ENCODE peak calls at places on chromosomes 13 and 19, in six cellular contexts. One of them, this sample, is unnamed.

GRCh38 chr13:99003851-99004471 is 26.1 kb upstream of the DOCK9 start:
- DNase-seq in H1: no peak
- DNase-seq in IMR-90: no peak
- DNase-seq in neuronal stem cell: no peak
- DNase-seq in trophoblast cell: no peak
- DNase-seq in mesenchymal stem cell: no peak
- DNase-seq in this sample: no peak

GRCh38 chr13:42574435-42575311 is 721 bp downstream of the TNFSF11 start:
- DNase-seq in IMR-90: no peak
- DNase-seq in neuronal stem cell: no peak
- DNase-seq in trophoblast cell: no peak
- DNase-seq in mesenchymal stem cell: peak
- DNase-seq in H1: no peak
- DNase-seq in this sample: peak

GRCh38 chr19:15318241-15318691 is 14.1 kb downstream of the BRD4 start:
- DNase-seq in neuronal stem cell: no peak
- DNase-seq in IMR-90: peak
- DNase-seq in trophoblast cell: peak
- DNase-seq in H1: no peak
- DNase-seq in mesenchymal stem cell: no peak
- DNase-seq in this sample: no peak

GRCh38 chr13:28685892-28686291 is 27.0 kb downstream of the POMP start:
- DNase-seq in trophoblast cell: no peak
- DNase-seq in neuronal stem cell: no peak
- DNase-seq in IMR-90: no peak
- DNase-seq in mesenchymal stem cell: no peak
- DNase-seq in H1: no peak
- DNase-seq in this sample: no peak

GRCh38 chr19:13931582-13932378 is 6.4 kb downstream of the PODNL1 start:
- DNase-seq in trophoblast cell: no peak
- DNase-seq in mesenchymal stem cell: no peak
- DNase-seq in neuronal stem cell: no peak
- DNase-seq in H1: no peak
- DNase-seq in IMR-90: no peak
- DNase-seq in this sample: no peak

GRCh38 chr19:1183543-1184172 is 9.6 kb upstream of the SBNO2 start:
- DNase-seq in mesenchymal stem cell: peak
- DNase-seq in neuronal stem cell: no peak
- DNase-seq in IMR-90: peak
- DNase-seq in H1: no peak
- DNase-seq in trophoblast cell: peak
- DNase-seq in this sample: peak

GRCh38 chr19:7641288-7642276 is 4.7 kb downstream of the STXBP2 start:
- DNase-seq in H1: no peak
- DNase-seq in neuronal stem cell: no peak
- DNase-seq in trophoblast cell: no peak
- DNase-seq in mesenchymal stem cell: no peak
- DNase-seq in IMR-90: no peak
- DNase-seq in this sample: peak

GRCh38 chr13:29676941-29677452 is 81.5 kb upstream of the SLC7A1 start:
- DNase-seq in IMR-90: peak
- DNase-seq in H1: no peak
- DNase-seq in trophoblast cell: no peak
- DNase-seq in neuronal stem cell: no peak
- DNase-seq in mesenchymal stem cell: no peak
- DNase-seq in this sample: no peak

GRCh38 chr19:41218615-41219507 is at the start of gene AXL:
- DNase-seq in IMR-90: peak
- DNase-seq in mesenchymal stem cell: peak
- DNase-seq in trophoblast cell: no peak
- DNase-seq in neuronal stem cell: peak
- DNase-seq in H1: peak
- DNase-seq in this sample: peak

GRCh38 chr13:43132911-43133310 is 109.5 kb downstream of the DNAJC15 start:
- DNase-seq in trophoblast cell: no peak
- DNase-seq in IMR-90: no peak
- DNase-seq in mesenchymal stem cell: no peak
- DNase-seq in neuronal stem cell: no peak
- DNase-seq in H1: no peak
- DNase-seq in this sample: no peak

GRCh38 chr19:18503971-18504885 is 17.6 kb downstream of the ELL start:
- DNase-seq in H1: no peak
- DNase-seq in neuronal stem cell: no peak
- DNase-seq in trophoblast cell: no peak
- DNase-seq in IMR-90: no peak
- DNase-seq in mesenchymal stem cell: no peak
- DNase-seq in this sample: no peak

GRCh38 chr13:88764103-88764502 is 1092.9 kb downstream of the SLITRK5 start:
- DNase-seq in trophoblast cell: no peak
- DNase-seq in mesenchymal stem cell: no peak
- DNase-seq in H1: no peak
- DNase-seq in IMR-90: no peak
- DNase-seq in neuronal stem cell: no peak
- DNase-seq in this sample: no peak

GRCh38 chr13:72255908-72256307 is 388.9 kb upstream of the DACH1 start:
- DNase-seq in H1: peak
- DNase-seq in mesenchymal stem cell: peak
- DNase-seq in IMR-90: no peak
- DNase-seq in trophoblast cell: no peak
- DNase-seq in neuronal stem cell: peak
- DNase-seq in this sample: peak

GRCh38 chr19:38792250-38793111 is 3.5 kb downstream of the LGALS7B start:
- DNase-seq in neuronal stem cell: no peak
- DNase-seq in mesenchymal stem cell: no peak
- DNase-seq in trophoblast cell: peak
- DNase-seq in H1: no peak
- DNase-seq in IMR-90: no peak
- DNase-seq in this sample: peak

GRCh38 chr19:5828661-5829566 is 10.6 kb downstream of the FUT6 start:
- DNase-seq in IMR-90: no peak
- DNase-seq in neuronal stem cell: peak
- DNase-seq in trophoblast cell: no peak
- DNase-seq in mesenchymal stem cell: peak
- DNase-seq in H1: no peak
- DNase-seq in this sample: peak

GRCh38 chr13:95154441-95154886 is 146.8 kb downstream of the ABCC4 start:
- DNase-seq in IMR-90: no peak
- DNase-seq in H1: no peak
- DNase-seq in mesenchymal stem cell: no peak
- DNase-seq in neuronal stem cell: no peak
- DNase-seq in trophoblast cell: no peak
- DNase-seq in this sample: no peak

GRCh38 chr13:70390064-70390463 is 281.8 kb upstream of the KLHL1 start:
- DNase-seq in H1: no peak
- DNase-seq in IMR-90: no peak
- DNase-seq in trophoblast cell: no peak
- DNase-seq in mesenchymal stem cell: no peak
- DNase-seq in neuronal stem cell: no peak
- DNase-seq in this sample: no peak
- H3K4ac ChIP-seq in H1: no peak
- H3K4ac ChIP-seq in IMR-90: no peak
- H3K4ac ChIP-seq in trophoblast cell: no peak
- H3K4ac ChIP-seq in mesenchymal stem cell: no peak
- H3K4ac ChIP-seq in neuronal stem cell: no peak
- H3K4ac ChIP-seq in this sample: no peak

GRCh38 chr19:49420227-49420626 is 3.0 kb downstream of the PTH2 start:
- DNase-seq in H1: no peak
- DNase-seq in mesenchymal stem cell: no peak
- DNase-seq in IMR-90: no peak
- DNase-seq in trophoblast cell: no peak
- DNase-seq in neuronal stem cell: no peak
- DNase-seq in this sample: no peak
- H2AFZ ChIP-seq in H1: no peak
- H2AFZ ChIP-seq in mesenchymal stem cell: no peak
- H2AFZ ChIP-seq in IMR-90: no peak
- H2AFZ ChIP-seq in trophoblast cell: no peak
- H2AFZ ChIP-seq in neuronal stem cell: no peak
- H2AFZ ChIP-seq in this sample: no peak

DNA sequence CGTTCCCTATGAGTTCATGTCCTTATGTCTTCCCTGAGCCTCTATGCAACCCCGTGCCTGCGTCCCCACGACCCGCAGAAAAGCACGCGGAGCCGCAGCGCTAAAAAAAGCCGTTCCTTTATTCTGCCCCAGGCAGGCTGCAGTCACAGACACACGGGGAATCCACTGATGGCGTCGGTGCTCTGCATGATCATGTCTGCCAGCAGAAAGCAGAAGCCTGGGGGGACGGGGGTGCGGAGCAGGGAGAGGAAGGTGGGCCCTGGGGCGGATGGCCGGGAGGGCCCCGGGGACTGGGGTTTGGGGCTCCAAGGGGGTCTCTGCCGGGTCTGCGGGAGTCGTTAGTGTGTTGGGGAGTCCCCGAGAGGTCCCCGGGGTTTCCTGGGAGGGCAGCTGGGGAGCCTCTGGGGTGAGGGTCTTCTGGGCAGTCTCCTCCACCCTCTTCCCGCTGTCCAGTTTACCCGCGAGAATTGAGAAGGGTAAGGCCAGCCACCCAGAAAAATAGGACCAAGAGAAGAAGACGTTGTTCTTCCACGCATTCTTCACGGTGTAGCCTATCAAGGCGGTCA is 894 bp upstream of the ETFB start:
- DNase-seq in neuronal stem cell: no peak
- DNase-seq in trophoblast cell: no peak
- DNase-seq in IMR-90: no peak
- DNase-seq in mesenchymal stem cell: no peak
- DNase-seq in H1: no peak
- DNase-seq in this sample: no peak
- H3K4ac ChIP-seq in neuronal stem cell: no peak
- H3K4ac ChIP-seq in trophoblast cell: peak
- H3K4ac ChIP-seq in IMR-90: peak
- H3K4ac ChIP-seq in mesenchymal stem cell: peak
- H3K4ac ChIP-seq in H1: peak
- H3K4ac ChIP-seq in this sample: no peak

DNA sequence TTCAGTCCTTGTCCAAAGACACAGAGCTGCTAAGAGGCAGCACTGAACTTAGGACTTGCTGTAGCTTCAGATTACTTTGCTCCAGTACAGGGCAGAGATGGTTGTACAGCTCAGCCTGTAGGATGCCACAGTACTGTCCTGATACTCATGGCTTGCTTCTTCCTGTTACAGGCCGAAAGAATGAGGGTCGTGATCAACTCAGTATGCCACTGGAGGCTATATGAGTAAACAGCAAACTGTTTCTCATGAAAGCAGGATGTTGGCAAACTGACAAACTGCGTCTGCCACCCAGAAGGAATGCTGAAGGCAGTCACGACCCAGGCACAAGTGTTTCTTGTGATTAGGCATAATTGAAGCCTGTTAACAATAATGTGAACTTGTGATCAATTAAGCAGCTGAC is 2.8 kb downstream of the ZNF749 start:
- DNase-seq in trophoblast cell: no peak
- DNase-seq in mesenchymal stem cell: no peak
- DNase-seq in H1: no peak
- DNase-seq in IMR-90: peak
- DNase-seq in neuronal stem cell: no peak
- DNase-seq in this sample: no peak
- H2AFZ ChIP-seq in trophoblast cell: no peak
- H2AFZ ChIP-seq in mesenchymal stem cell: no peak
- H2AFZ ChIP-seq in H1: no peak
- H2AFZ ChIP-seq in IMR-90: no peak
- H2AFZ ChIP-seq in neuronal stem cell: no peak
- H2AFZ ChIP-seq in this sample: no peak

DNA sequence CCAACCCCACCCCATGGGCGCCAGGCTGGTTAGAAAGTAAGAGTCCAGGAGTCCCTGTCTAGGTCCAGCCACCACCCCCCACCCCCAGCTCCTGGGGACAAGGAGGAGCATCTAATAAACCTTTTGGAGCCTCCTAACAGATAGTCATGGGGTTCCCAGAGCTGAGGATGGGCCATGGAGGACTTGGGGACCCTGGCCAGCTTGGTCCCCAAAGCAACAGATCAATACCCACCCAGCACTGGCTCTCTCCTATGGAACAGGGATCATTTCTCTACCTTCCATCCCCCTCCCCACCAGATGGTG is 9.4 kb downstream of the NR2F6 start:
- DNase-seq in mesenchymal stem cell: no peak
- DNase-seq in IMR-90: no peak
- DNase-seq in neuronal stem cell: no peak
- DNase-seq in trophoblast cell: no peak
- DNase-seq in H1: no peak
- DNase-seq in this sample: no peak
- H3K4ac ChIP-seq in mesenchymal stem cell: peak
- H3K4ac ChIP-seq in IMR-90: peak
- H3K4ac ChIP-seq in neuronal stem cell: no peak
- H3K4ac ChIP-seq in trophoblast cell: no peak
- H3K4ac ChIP-seq in H1: no peak
- H3K4ac ChIP-seq in this sample: no peak

GRCh38 chr13:45674908-45675307 is 27.2 kb upstream of the CBY2 start:
- DNase-seq in mesenchymal stem cell: peak
- DNase-seq in H1: no peak
- DNase-seq in IMR-90: peak
- DNase-seq in neuronal stem cell: peak
- DNase-seq in trophoblast cell: no peak
- DNase-seq in this sample: no peak
- H2AFZ ChIP-seq in mesenchymal stem cell: no peak
- H2AFZ ChIP-seq in H1: peak
- H2AFZ ChIP-seq in IMR-90: no peak
- H2AFZ ChIP-seq in neuronal stem cell: no peak
- H2AFZ ChIP-seq in trophoblast cell: no peak
- H2AFZ ChIP-seq in this sample: no peak

GRCh38 chr13:22120646-22121045 is 449.8 kb downstream of the FGF9 start:
- DNase-seq in IMR-90: no peak
- DNase-seq in mesenchymal stem cell: no peak
- DNase-seq in neuronal stem cell: no peak
- DNase-seq in H1: no peak
- DNase-seq in trophoblast cell: no peak
- DNase-seq in this sample: no peak
- H3K4ac ChIP-seq in IMR-90: peak
- H3K4ac ChIP-seq in mesenchymal stem cell: no peak
- H3K4ac ChIP-seq in neuronal stem cell: no peak
- H3K4ac ChIP-seq in H1: no peak
- H3K4ac ChIP-seq in trophoblast cell: no peak
- H3K4ac ChIP-seq in this sample: no peak

GRCh38 chr13:110872034-110872767 is 42.7 kb downstream of the ANKRD10 start:
- DNase-seq in trophoblast cell: no peak
- DNase-seq in mesenchymal stem cell: no peak
- DNase-seq in IMR-90: no peak
- DNase-seq in neuronal stem cell: no peak
- DNase-seq in H1: no peak
- DNase-seq in this sample: no peak

GRCh38 chr13:110872768-110873638 is 41.9 kb downstream of the ANKRD10 start:
- DNase-seq in IMR-90: no peak
- DNase-seq in mesenchymal stem cell: no peak
- DNase-seq in H1: no peak
- DNase-seq in neuronal stem cell: no peak
- DNase-seq in trophoblast cell: no peak
- DNase-seq in this sample: no peak

GRCh38 chr13:110874508-110874960 is 40.3 kb downstream of the ANKRD10 start:
- DNase-seq in trophoblast cell: peak
- DNase-seq in IMR-90: peak
- DNase-seq in mesenchymal stem cell: peak
- DNase-seq in neuronal stem cell: peak
- DNase-seq in H1: no peak
- DNase-seq in this sample: peak

GRCh38 chr13:110875243-110875642 is 39.6 kb downstream of the ANKRD10 start:
- DNase-seq in H1: no peak
- DNase-seq in trophoblast cell: no peak
- DNase-seq in mesenchymal stem cell: no peak
- DNase-seq in IMR-90: no peak
- DNase-seq in neuronal stem cell: no peak
- DNase-seq in this sample: no peak

GRCh38 chr13:110873639-110874507 is 41.0 kb downstream of the ANKRD10 start:
- DNase-seq in neuronal stem cell: no peak
- DNase-seq in H1: no peak
- DNase-seq in IMR-90: no peak
- DNase-seq in trophoblast cell: no peak
- DNase-seq in mesenchymal stem cell: no peak
- DNase-seq in this sample: no peak
- H2AFZ ChIP-seq in neuronal stem cell: peak
- H2AFZ ChIP-seq in H1: peak
- H2AFZ ChIP-seq in IMR-90: peak
- H2AFZ ChIP-seq in trophoblast cell: no peak
- H2AFZ ChIP-seq in mesenchymal stem cell: no peak
- H2AFZ ChIP-seq in this sample: no peak

GRCh38 chr13:71015021-71015420 is 852.0 kb downstream of the DACH1 start:
- DNase-seq in neuronal stem cell: no peak
- DNase-seq in mesenchymal stem cell: no peak
- DNase-seq in trophoblast cell: peak
- DNase-seq in IMR-90: no peak
- DNase-seq in H1: no peak
- DNase-seq in this sample: no peak
- H3K4ac ChIP-seq in neuronal stem cell: no peak
- H3K4ac ChIP-seq in mesenchymal stem cell: no peak
- H3K4ac ChIP-seq in trophoblast cell: no peak
- H3K4ac ChIP-seq in IMR-90: no peak
- H3K4ac ChIP-seq in H1: no peak
- H3K4ac ChIP-seq in this sample: no peak

This sample was measured in H9.